ENCODE peak calls at places on chromosomes 13 and 19, in six cellular contexts. T is IMR-90, Q is endodermal cell, J is esophagus squamous epithelium, E is tibial nerve, X is astrocyte of the spinal cord. Y is an unnamed sample.

GRCh38 chr13:83536153-83536552 is 346.1 kb downstream of the SLITRK1 start:
- DNase-seq in T (no peak), J (no peak), Q (no peak), X (no peak), E (no peak), Y (no peak)

GRCh38 chr13:95352486-95352885 is 51.2 kb upstream of the ABCC4 start:
- DNase-seq in J (no peak), E (no peak), X (no peak), Q (no peak), T (no peak), Y (peak)

GRCh38 chr19:28914173-28914572 is 298.8 kb downstream of the UQCRFS1 start:
- DNase-seq in X (no peak), T (no peak), E (no peak), J (no peak), Q (peak), Y (no peak)

GRCh38 chr13:33153421-33154381 is 131.9 kb downstream of the STARD13 start:
- DNase-seq in E (no peak), Q (peak), X (peak), T (peak), J (no peak), Y (no peak)

GRCh38 chr19:7307590-7308218 is 13.5 kb upstream of the INSR start:
- DNase-seq in T (no peak), J (no peak), E (no peak), X (no peak), Q (no peak), Y (no peak)

GRCh38 chr19:52554216-52554971 is 15.7 kb upstream of the ZNF701 start:
- DNase-seq in Q (no peak), E (no peak), X (no peak), T (no peak), J (no peak), Y (no peak)

GRCh38 chr13:75803175-75803611 is 167.1 kb downstream of the LMO7 start:
- DNase-seq in T (no peak), E (no peak), J (no peak), X (no peak), Q (peak), Y (no peak)

GRCh38 chr13:82344867-82345266 is 1537.4 kb downstream of the SLITRK1 start:
- DNase-seq in E (no peak), T (no peak), X (no peak), J (no peak), Q (no peak), Y (no peak)

GRCh38 chr13:92802776-92803175 is 423.8 kb upstream of the GPC6 start:
- DNase-seq in X (no peak), Q (no peak), T (no peak), J (no peak), E (no peak), Y (peak)

GRCh38 chr13:99075268-99076191 is 97.7 kb upstream of the DOCK9 start:
- DNase-seq in Q (no peak), E (no peak), X (no peak), T (no peak), J (no peak), Y (no peak)

GRCh38 chr13:38566526-38566925 is 120.4 kb upstream of the FREM2 start:
- DNase-seq in E (no peak), Q (no peak), T (no peak), X (no peak), J (no peak), Y (no peak)

GRCh38 chr13:98910501-98910951 is 67.3 kb downstream of the DOCK9 start:
- DNase-seq in X (peak), T (peak), J (no peak), Q (peak), E (no peak), Y (no peak)

GRCh38 chr19:55390461-55390880 is 4.7 kb downstream of the RPL28 start:
- DNase-seq in Q (peak), E (no peak), T (no peak), X (peak), J (no peak), Y (no peak)

GRCh38 chr13:97459215-97459772 is 25.3 kb downstream of the RAP2A start:
- DNase-seq in X (no peak), E (no peak), Q (no peak), J (no peak), T (no peak), Y (no peak)

GRCh38 chr13:40672310-40673060 is 6.0 kb upstream of the FOXO1 start:
- DNase-seq in T (peak), J (no peak), E (no peak), Q (no peak), X (peak), Y (no peak)

GRCh38 chr13:32917504-32917903 is 98.7 kb upstream of the KL start:
- DNase-seq in J (no peak), Q (no peak), E (no peak), X (no peak), T (peak), Y (no peak)

GRCh38 chr13:41791056-41791455 is 169.9 kb downstream of the VWA8 start:
- DNase-seq in Q (no peak), J (no peak), E (no peak), T (peak), X (no peak), Y (no peak)

GRCh38 chr13:94335786-94336357 is 143.6 kb downstream of the DCT start:
- DNase-seq in X (no peak), E (no peak), Q (no peak), T (peak), J (no peak), Y (peak)

GRCh38 chr19:10074153-10074552 is 12.0 kb upstream of the SHFL start:
- DNase-seq in Q (no peak), E (no peak), X (no peak), T (peak), J (no peak), Y (no peak)

GRCh38 chr13:99404005-99404755 is 97.0 kb upstream of the GPR183 start:
- DNase-seq in X (no peak), Q (peak), T (no peak), E (no peak), J (no peak), Y (no peak)

GRCh38 chr13:110715395-110716234 is 2.1 kb downstream of the ING1 start:
- DNase-seq in E (peak), J (peak), X (peak), Q (peak), T (peak), Y (peak)
- TF ChIP-seq CTCF in E (no peak), J (no peak), X (no peak), Q (peak), T (no peak), Y (peak)

GRCh38 chr13:50800091-50800739 is 43.3 kb downstream of the DLEU7 start:
- DNase-seq in E (no peak), X (peak), J (no peak), Q (no peak), T (no peak), Y (no peak)
- H3K4me3 ChIP-seq in E (no peak), X (no peak), J (no peak), Q (no peak), T (no peak), Y (no peak)

DNA sequence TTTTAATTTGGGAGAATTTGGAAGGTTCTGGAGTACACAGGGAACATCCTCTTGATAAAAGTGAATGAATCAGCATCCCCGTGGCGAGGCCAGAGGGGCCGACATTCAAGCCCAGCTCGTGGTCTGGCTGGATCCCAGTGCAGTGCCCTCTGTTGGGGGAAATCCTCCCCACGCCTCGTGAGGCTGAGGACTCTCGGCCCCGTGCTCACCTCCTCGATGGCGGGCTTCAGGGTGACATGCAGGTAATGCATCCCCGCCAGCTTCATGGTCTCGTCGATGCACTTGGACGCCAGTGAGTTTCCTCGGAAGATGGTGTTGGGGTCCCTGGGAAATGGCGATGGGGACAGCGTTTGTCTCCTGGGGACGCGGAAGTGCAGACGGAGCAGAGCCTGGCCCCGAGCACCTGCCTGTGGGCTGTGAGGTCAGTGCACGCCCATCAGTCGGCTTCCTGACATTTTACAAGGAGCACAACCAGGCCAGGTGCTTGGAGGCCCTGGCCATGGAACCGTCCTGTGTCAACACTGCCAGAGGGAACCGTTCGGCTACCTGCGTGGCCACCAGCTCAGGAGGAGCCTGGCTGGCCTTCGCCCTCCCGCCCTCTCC is 43.3 kb upstream of the C13orf46 start:
- DNase-seq in X (peak), E (no peak), T (peak), J (no peak), Q (peak), Y (no peak)
- TF ChIP-seq CTCF in X (peak), E (no peak), T (peak), J (no peak), Q (peak), Y (peak)

GRCh38 chr19:18085702-18086457 is 854 bp downstream of the IL12RB1 start:
- DNase-seq in T (no peak), E (no peak), J (no peak), Q (no peak), X (no peak), Y (no peak)
- H3K4me3 ChIP-seq in T (no peak), E (no peak), J (peak), Q (no peak), X (no peak), Y (no peak)

DNA sequence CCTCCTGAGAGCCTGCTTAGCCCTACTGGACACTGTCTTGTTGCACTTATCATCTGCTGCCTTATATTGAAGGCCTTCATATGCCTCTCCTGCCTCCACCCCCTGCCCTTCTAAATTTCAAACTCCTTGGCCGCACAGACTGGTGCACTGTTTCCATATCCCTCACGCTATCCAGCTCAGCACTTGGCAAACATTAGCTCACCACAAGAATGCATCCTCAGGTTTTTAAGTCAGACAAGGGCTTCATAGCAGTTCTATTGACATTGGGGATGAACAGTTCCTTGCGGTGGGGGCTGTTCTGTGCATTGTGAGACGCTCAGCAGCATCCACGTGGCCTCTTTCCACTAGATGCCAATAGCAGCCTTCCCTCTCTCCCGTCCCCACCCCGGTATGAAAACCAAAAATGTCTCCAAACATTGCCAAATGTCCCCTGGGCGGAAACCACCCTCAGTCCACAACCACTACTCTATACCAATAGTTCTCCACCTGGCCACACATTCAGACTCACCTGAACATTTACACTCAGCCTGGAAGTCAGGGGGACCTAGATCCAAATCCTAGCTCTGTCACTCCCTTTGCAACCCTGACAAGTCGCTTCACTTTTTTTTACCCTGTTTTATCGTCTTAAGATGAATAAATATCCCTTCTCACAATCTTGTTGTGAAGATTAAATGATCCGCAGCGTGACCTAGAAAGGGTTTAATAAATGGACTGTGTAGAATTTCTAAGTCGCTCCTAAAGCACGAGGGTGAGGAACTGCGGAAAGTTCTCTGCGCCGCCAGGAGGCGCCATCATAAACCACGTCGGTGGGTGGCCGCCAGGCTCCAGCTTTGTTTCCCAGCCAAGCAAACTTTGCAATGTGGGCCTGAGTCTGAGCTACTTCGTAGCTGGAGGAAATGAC is 3.6 kb upstream of the CEACAM3 start:
- DNase-seq in J (no peak), T (peak), E (peak), X (peak), Q (peak), Y (no peak)
- TF ChIP-seq CTCF in J (peak), T (peak), E (peak), X (peak), Q (peak), Y (peak)

GRCh38 chr19:50313812-50314536 is 15.2 kb downstream of the KCNC3 start:
- DNase-seq in Q (peak), J (no peak), X (no peak), E (no peak), T (no peak), Y (no peak)
- H3K4me3 ChIP-seq in Q (peak), J (no peak), X (no peak), E (no peak), T (no peak), Y (no peak)

DNA sequence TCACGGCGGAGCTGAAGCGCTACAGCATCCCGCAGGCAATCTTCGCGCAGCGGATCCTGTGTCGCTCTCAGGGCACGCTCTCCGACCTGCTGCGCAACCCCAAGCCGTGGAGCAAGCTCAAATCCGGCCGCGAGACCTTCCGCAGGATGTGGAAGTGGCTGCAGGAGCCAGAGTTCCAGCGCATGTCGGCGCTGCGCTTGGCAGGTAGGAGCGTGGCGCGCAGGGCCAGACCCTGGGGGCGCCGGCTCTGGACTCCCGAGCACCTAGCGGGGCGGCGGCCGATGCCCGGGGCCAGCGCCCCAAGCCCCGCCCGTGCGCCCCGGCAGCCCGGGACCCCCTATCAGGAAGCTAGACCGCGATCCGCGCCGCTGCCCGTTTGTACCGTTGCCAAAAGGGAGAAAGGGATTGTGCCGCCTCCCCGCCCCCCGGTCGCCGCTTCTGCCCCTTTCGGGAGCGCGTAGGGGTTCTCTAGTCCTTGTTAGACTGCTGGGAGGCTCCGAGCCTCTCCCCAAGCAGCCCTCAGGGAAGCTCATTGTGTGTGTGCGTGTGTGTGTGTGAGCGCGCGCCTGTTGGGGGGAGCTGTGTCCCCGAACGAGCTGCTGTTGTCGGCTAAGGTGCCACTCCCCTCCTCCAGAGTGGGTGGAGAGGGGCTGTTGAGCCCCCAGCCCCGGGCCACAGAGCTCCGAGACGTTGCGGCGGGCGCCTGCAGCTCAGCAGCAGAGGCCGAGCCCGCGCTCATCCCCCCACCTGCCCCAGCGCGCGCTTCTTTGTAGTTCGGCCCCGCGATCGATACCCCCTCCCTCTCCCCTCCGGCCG is 1.6 kb downstream of the ONECUT3 start:
- DNase-seq in Q (peak), T (no peak), J (no peak), E (no peak), X (no peak), Y (no peak)
- TF ChIP-seq CTCF in Q (no peak), T (no peak), J (no peak), E (no peak), X (no peak), Y (no peak)

GRCh38 chr13:47426126-47426849 is 529.4 kb upstream of the HTR2A start:
- DNase-seq in E (no peak), X (peak), J (no peak), Q (no peak), T (peak), Y (peak)
- H3K4me3 ChIP-seq in E (no peak), X (no peak), J (no peak), Q (no peak), T (no peak), Y (no peak)

GRCh38 chr19:13823901-13824300 is 28.7 kb downstream of the ZSWIM4 start:
- DNase-seq in J (no peak), T (no peak), Q (no peak), X (no peak), E (no peak), Y (no peak)

GRCh38 chr19:13824703-13825102 is 29.5 kb downstream of the ZSWIM4 start:
- DNase-seq in E (no peak), T (no peak), Q (no peak), J (no peak), X (no peak), Y (no peak)

GRCh38 chr19:13826652-13827235 is 31.5 kb downstream of the ZSWIM4 start:
- DNase-seq in Q (no peak), X (no peak), T (no peak), J (no peak), E (no peak), Y (no peak)

GRCh38 chr19:13827656-13828055 is 32.4 kb downstream of the ZSWIM4 start:
- DNase-seq in Q (peak), T (no peak), X (no peak), E (no peak), J (no peak), Y (no peak)

GRCh38 chr19:13825489-13826475 is 30.5 kb downstream of the ZSWIM4 start:
- DNase-seq in Q (peak), E (no peak), X (no peak), J (no peak), T (no peak), Y (no peak)
- TF ChIP-seq CTCF in Q (peak), E (no peak), X (peak), J (no peak), T (peak), Y (peak)

GRCh38 chr19:34217952-34218817 is 36.2 kb upstream of the GARRE1 start:
- DNase-seq in X (peak), E (peak), Q (no peak), J (no peak), T (peak), Y (peak)
- H3K4me3 ChIP-seq in X (no peak), E (no peak), Q (no peak), J (no peak), T (no peak), Y (no peak)

Y was measured in retinal pigment epithelial cell.